ENCODE peak calls at places on chromosomes 12 and 14, in five cellular contexts. One of them, this sample, is unnamed.

GRCh38 chr12:87953257-87953860 is 75.8 kb downstream of the C12orf50 start:
- DNase-seq in stomach: no peak
- DNase-seq in breast epithelium: no peak
- DNase-seq in neural progenitor cell: peak; percentile 56
- DNase-seq in mesendoderm: peak; percentile 67
- DNase-seq in this sample: no peak

GRCh38 chr12:96719671-96720362 is 187.2 kb upstream of the NEDD1 start:
- DNase-seq in mesendoderm: no peak
- DNase-seq in breast epithelium: no peak
- DNase-seq in stomach: no peak
- DNase-seq in neural progenitor cell: no peak
- DNase-seq in this sample: no peak

GRCh38 chr12:68336754-68337343 is 4.7 kb upstream of the MDM1 start:
- DNase-seq in stomach: no peak
- DNase-seq in neural progenitor cell: no peak
- DNase-seq in breast epithelium: no peak
- DNase-seq in mesendoderm: no peak
- DNase-seq in this sample: no peak

GRCh38 chr14:93926209-93926872 is 803 bp upstream of the FAM181A start:
- DNase-seq in breast epithelium: no peak
- DNase-seq in mesendoderm: no peak
- DNase-seq in neural progenitor cell: peak; percentile 63
- DNase-seq in stomach: no peak
- DNase-seq in this sample: peak; percentile 34

GRCh38 chr12:108852674-108853073 is 4.7 kb downstream of the SSH1 start:
- DNase-seq in breast epithelium: no peak
- DNase-seq in neural progenitor cell: no peak
- DNase-seq in stomach: no peak
- DNase-seq in mesendoderm: no peak
- DNase-seq in this sample: no peak

GRCh38 chr12:94760786-94761185 is 110.4 kb upstream of the TMCC3 start:
- DNase-seq in neural progenitor cell: no peak
- DNase-seq in stomach: no peak
- DNase-seq in mesendoderm: no peak
- DNase-seq in breast epithelium: no peak
- DNase-seq in this sample: no peak

GRCh38 chr14:96592591-96593388 is 90.6 kb downstream of the PAPOLA start:
- DNase-seq in neural progenitor cell: no peak
- DNase-seq in breast epithelium: no peak
- DNase-seq in mesendoderm: no peak
- DNase-seq in stomach: peak; percentile 50
- DNase-seq in this sample: no peak

GRCh38 chr12:74021937-74022336 is 515.7 kb upstream of the ATXN7L3B start:
- DNase-seq in breast epithelium: peak; percentile 61
- DNase-seq in stomach: peak; percentile 48
- DNase-seq in mesendoderm: peak; percentile 91
- DNase-seq in neural progenitor cell: peak; percentile 92
- DNase-seq in this sample: no peak

GRCh38 chr12:26748741-26749431 is 84.1 kb downstream of the ITPR2 start:
- DNase-seq in breast epithelium: no peak
- DNase-seq in mesendoderm: peak; percentile 49
- DNase-seq in neural progenitor cell: no peak
- DNase-seq in stomach: no peak
- DNase-seq in this sample: no peak

GRCh38 chr14:68402525-68403101 is 390.3 kb downstream of the ZFP36L1 start:
- DNase-seq in mesendoderm: no peak
- DNase-seq in neural progenitor cell: no peak
- DNase-seq in breast epithelium: no peak
- DNase-seq in stomach: no peak
- DNase-seq in this sample: no peak

GRCh38 chr14:63212209-63212608 is 8.0 kb downstream of the RHOJ start:
- DNase-seq in mesendoderm: no peak
- DNase-seq in breast epithelium: no peak
- DNase-seq in stomach: no peak
- DNase-seq in neural progenitor cell: peak; percentile 20
- DNase-seq in this sample: no peak

GRCh38 chr12:17652436-17652835 is 437.6 kb downstream of the RERGL start:
- DNase-seq in breast epithelium: no peak
- DNase-seq in mesendoderm: no peak
- DNase-seq in neural progenitor cell: no peak
- DNase-seq in stomach: no peak
- DNase-seq in this sample: no peak

GRCh38 chr14:64937176-64937820 is 5.2 kb downstream of the GPX2 start:
- DNase-seq in breast epithelium: no peak
- DNase-seq in neural progenitor cell: no peak
- DNase-seq in stomach: no peak
- DNase-seq in mesendoderm: no peak
- DNase-seq in this sample: no peak

GRCh38 chr12:47811581-47812484 is 7.9 kb downstream of the HDAC7 start:
- DNase-seq in neural progenitor cell: no peak
- DNase-seq in breast epithelium: no peak
- DNase-seq in stomach: no peak
- DNase-seq in mesendoderm: no peak
- DNase-seq in this sample: no peak

GRCh38 chr14:71242237-71242748 is 335.0 kb downstream of the PCNX1 start:
- DNase-seq in neural progenitor cell: no peak
- DNase-seq in stomach: no peak
- DNase-seq in mesendoderm: peak; percentile 11
- DNase-seq in breast epithelium: no peak
- DNase-seq in this sample: no peak

GRCh38 chr12:6062427-6063378 is 61.8 kb downstream of the VWF start:
- DNase-seq in stomach: peak; percentile 53
- DNase-seq in breast epithelium: no peak
- DNase-seq in neural progenitor cell: peak; percentile 69
- DNase-seq in mesendoderm: peak; percentile 69
- DNase-seq in this sample: peak; percentile 63

GRCh38 chr14:22333408-22334274 is 255.4 kb downstream of the DAD1 start:
- DNase-seq in neural progenitor cell: peak; percentile 6
- DNase-seq in stomach: peak; percentile 30
- DNase-seq in breast epithelium: no peak
- DNase-seq in mesendoderm: peak; percentile 88
- DNase-seq in this sample: no peak

GRCh38 chr12:20561886-20562285 is 133.2 kb upstream of the SLCO1C1 start:
- DNase-seq in breast epithelium: no peak
- DNase-seq in neural progenitor cell: no peak
- DNase-seq in stomach: no peak
- DNase-seq in mesendoderm: no peak
- DNase-seq in this sample: no peak

GRCh38 chr12:56661560-56661959 is 15.8 kb upstream of the ATP5F1B start:
- DNase-seq in neural progenitor cell: no peak
- DNase-seq in stomach: no peak
- DNase-seq in mesendoderm: no peak
- DNase-seq in breast epithelium: no peak
- DNase-seq in this sample: no peak

GRCh38 chr12:7989827-7990491 is 42.6 kb upstream of the FOXJ2 start:
- DNase-seq in neural progenitor cell: no peak
- DNase-seq in breast epithelium: no peak
- DNase-seq in stomach: peak; percentile 29
- DNase-seq in mesendoderm: peak; percentile 83
- DNase-seq in this sample: no peak

GRCh38 chr12:18658829-18659228 is 79.0 kb downstream of the PLCZ1 start:
- DNase-seq in breast epithelium: no peak
- DNase-seq in mesendoderm: peak; percentile 25
- DNase-seq in neural progenitor cell: no peak
- DNase-seq in stomach: no peak
- DNase-seq in this sample: no peak

GRCh38 chr14:93207468-93208308 is 632 bp downstream of the UBR7 start:
- DNase-seq in mesendoderm: peak; percentile 70
- DNase-seq in neural progenitor cell: peak; percentile 79
- DNase-seq in stomach: peak; percentile 40
- DNase-seq in breast epithelium: no peak
- DNase-seq in this sample: peak; percentile 66

GRCh38 chr12:5201554-5202243 is 158.0 kb downstream of the KCNA5 start:
- DNase-seq in mesendoderm: peak; percentile 85
- DNase-seq in stomach: no peak
- DNase-seq in breast epithelium: no peak
- DNase-seq in neural progenitor cell: peak; percentile 64
- DNase-seq in this sample: no peak

GRCh38 chr14:30223966-30224365 is 296.3 kb upstream of the PRKD1 start:
- DNase-seq in mesendoderm: no peak
- DNase-seq in stomach: peak; percentile 83
- DNase-seq in neural progenitor cell: no peak
- DNase-seq in breast epithelium: peak; percentile 60
- DNase-seq in this sample: no peak

GRCh38 chr14:30225171-30225570 is 297.5 kb upstream of the PRKD1 start:
- DNase-seq in stomach: no peak
- DNase-seq in neural progenitor cell: no peak
- DNase-seq in breast epithelium: no peak
- DNase-seq in mesendoderm: no peak
- DNase-seq in this sample: no peak

GRCh38 chr14:30230719-30231118 is 303.1 kb upstream of the PRKD1 start:
- DNase-seq in stomach: no peak
- DNase-seq in mesendoderm: no peak
- DNase-seq in breast epithelium: no peak
- DNase-seq in neural progenitor cell: no peak
- DNase-seq in this sample: no peak

GRCh38 chr14:30227871-30228270 is 300.2 kb upstream of the PRKD1 start:
- DNase-seq in mesendoderm: no peak
- DNase-seq in breast epithelium: no peak
- DNase-seq in neural progenitor cell: no peak
- DNase-seq in stomach: no peak
- DNase-seq in this sample: no peak

GRCh38 chr14:30227436-30227835 is 299.8 kb upstream of the PRKD1 start:
- DNase-seq in mesendoderm: no peak
- DNase-seq in breast epithelium: no peak
- DNase-seq in stomach: no peak
- DNase-seq in neural progenitor cell: no peak
- DNase-seq in this sample: no peak
- H3K27ac ChIP-seq in mesendoderm: no peak overlapping the region
- H3K27ac ChIP-seq in breast epithelium: no peak overlapping the region
- H3K27ac ChIP-seq in stomach: no peak overlapping the region
- H3K27ac ChIP-seq in neural progenitor cell: no peak overlapping the region
- H3K27ac ChIP-seq in this sample: no peak overlapping the region

GRCh38 chr14:77123381-77124344 is 17.9 kb downstream of the ZDHHC22 start:
- DNase-seq in breast epithelium: peak; percentile 85
- DNase-seq in neural progenitor cell: no peak
- DNase-seq in stomach: peak; percentile 96
- DNase-seq in mesendoderm: peak; percentile 64
- DNase-seq in this sample: peak; percentile 36

GRCh38 chr14:77122555-77123125 is 19.0 kb downstream of the ZDHHC22 start:
- DNase-seq in stomach: no peak
- DNase-seq in breast epithelium: no peak
- DNase-seq in neural progenitor cell: no peak
- DNase-seq in mesendoderm: no peak
- DNase-seq in this sample: no peak

GRCh38 chr14:77116194-77116817 is 18.2 kb downstream of the CIPC start:
- DNase-seq in stomach: no peak
- DNase-seq in neural progenitor cell: no peak
- DNase-seq in breast epithelium: no peak
- DNase-seq in mesendoderm: no peak
- DNase-seq in this sample: no peak

GRCh38 chr14:77120771-77121743 is 20.5 kb downstream of the ZDHHC22 start:
- DNase-seq in mesendoderm: no peak
- DNase-seq in stomach: peak; percentile 53
- DNase-seq in breast epithelium: no peak
- DNase-seq in neural progenitor cell: no peak
- DNase-seq in this sample: peak; percentile 50

DNA sequence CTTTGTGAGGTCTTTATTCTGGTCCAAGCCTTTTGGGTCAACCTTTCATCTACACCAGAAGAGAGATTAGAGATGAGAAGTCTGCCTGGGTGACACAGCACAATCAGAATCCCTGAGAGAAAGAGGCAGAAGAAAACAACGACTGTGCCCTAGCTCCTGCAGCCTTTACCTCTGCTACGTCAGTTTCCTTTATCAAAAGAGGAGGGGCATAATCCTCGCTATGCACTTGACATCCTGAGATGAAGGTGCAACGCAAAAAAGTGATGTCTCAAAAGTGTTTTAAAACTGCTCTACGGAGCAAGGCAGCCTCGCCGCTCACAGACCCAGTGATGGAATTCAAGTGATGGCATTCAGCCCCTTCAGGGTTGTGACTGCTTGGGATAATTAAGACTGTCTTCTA is 21.7 kb downstream of the ZDHHC22 start:
- DNase-seq in mesendoderm: no peak
- DNase-seq in stomach: no peak
- DNase-seq in neural progenitor cell: no peak
- DNase-seq in breast epithelium: no peak
- DNase-seq in this sample: no peak
- H3K27ac ChIP-seq in mesendoderm: no peak overlapping the region
- H3K27ac ChIP-seq in stomach: no peak overlapping the region
- H3K27ac ChIP-seq in neural progenitor cell: no peak overlapping the region
- H3K27ac ChIP-seq in breast epithelium: no peak overlapping the region
- H3K27ac ChIP-seq in this sample: peak overlapping the region; percentile 30

GRCh38 chr14:99508896-99509629 is 27.9 kb downstream of the CCNK start:
- DNase-seq in neural progenitor cell: peak; percentile 21
- DNase-seq in mesendoderm: peak; percentile 40
- DNase-seq in breast epithelium: no peak
- DNase-seq in stomach: peak; percentile 77
- DNase-seq in this sample: no peak
- H3K27ac ChIP-seq in neural progenitor cell: no peak overlapping the region
- H3K27ac ChIP-seq in mesendoderm: no peak overlapping the region
- H3K27ac ChIP-seq in breast epithelium: peak overlapping the region; percentile 32
- H3K27ac ChIP-seq in stomach: peak overlapping the region; percentile 5
- H3K27ac ChIP-seq in this sample: no peak overlapping the region

GRCh38 chr14:69625299-69626131 is 14.1 kb downstream of the SUSD6 start:
- DNase-seq in mesendoderm: no peak
- DNase-seq in neural progenitor cell: no peak
- DNase-seq in breast epithelium: no peak
- DNase-seq in stomach: peak; percentile 55
- DNase-seq in this sample: peak; percentile 65
- H3K27ac ChIP-seq in mesendoderm: no peak overlapping the region
- H3K27ac ChIP-seq in neural progenitor cell: no peak overlapping the region
- H3K27ac ChIP-seq in breast epithelium: peak overlapping the region; percentile 68
- H3K27ac ChIP-seq in stomach: peak overlapping the region; percentile 6
- H3K27ac ChIP-seq in this sample: peak overlapping the region; percentile 67

GRCh38 chr14:35352274-35353233 is 52.0 kb downstream of the NFKBIA start:
- DNase-seq in stomach: no peak
- DNase-seq in neural progenitor cell: no peak
- DNase-seq in breast epithelium: no peak
- DNase-seq in mesendoderm: peak; percentile 51
- DNase-seq in this sample: no peak
- H3K27ac ChIP-seq in stomach: no peak overlapping the region
- H3K27ac ChIP-seq in neural progenitor cell: no peak overlapping the region
- H3K27ac ChIP-seq in breast epithelium: peak overlapping the region; percentile 56
- H3K27ac ChIP-seq in mesendoderm: peak overlapping the region; percentile 49
- H3K27ac ChIP-seq in this sample: no peak overlapping the region

GRCh38 chr12:92032101-92032500 is 113.5 kb downstream of the BTG1 start:
- DNase-seq in stomach: no peak
- DNase-seq in breast epithelium: no peak
- DNase-seq in mesendoderm: no peak
- DNase-seq in neural progenitor cell: no peak
- DNase-seq in this sample: no peak
- H3K27ac ChIP-seq in stomach: no peak overlapping the region
- H3K27ac ChIP-seq in breast epithelium: peak overlapping the region; percentile 49
- H3K27ac ChIP-seq in mesendoderm: no peak overlapping the region
- H3K27ac ChIP-seq in neural progenitor cell: no peak overlapping the region
- H3K27ac ChIP-seq in this sample: no peak overlapping the region

GRCh38 chr14:33938131-33938949 is 12.5 kb downstream of the EGLN3 start:
- DNase-seq in neural progenitor cell: peak; percentile 82
- DNase-seq in mesendoderm: peak; percentile 80
- DNase-seq in stomach: peak; percentile 85
- DNase-seq in breast epithelium: peak; percentile 73
- DNase-seq in this sample: peak; percentile 50
- H3K27ac ChIP-seq in neural progenitor cell: peak overlapping the region; percentile 96
- H3K27ac ChIP-seq in mesendoderm: peak overlapping the region; percentile 60
- H3K27ac ChIP-seq in stomach: peak overlapping the region; percentile 74
- H3K27ac ChIP-seq in breast epithelium: peak overlapping the region; percentile 78
- H3K27ac ChIP-seq in this sample: peak overlapping the region; percentile 70

GRCh38 chr14:99522934-99523660 is 41.9 kb downstream of the CCNK start:
- DNase-seq in breast epithelium: no peak
- DNase-seq in stomach: no peak
- DNase-seq in mesendoderm: peak; percentile 65
- DNase-seq in neural progenitor cell: peak; percentile 89
- DNase-seq in this sample: no peak
- H3K27ac ChIP-seq in breast epithelium: no peak overlapping the region
- H3K27ac ChIP-seq in stomach: no peak overlapping the region
- H3K27ac ChIP-seq in mesendoderm: peak overlapping the region; percentile 44
- H3K27ac ChIP-seq in neural progenitor cell: peak overlapping the region; percentile 95
- H3K27ac ChIP-seq in this sample: no peak overlapping the region